ENCODE peak calls at places on chromosome 19, in nine cellular contexts. Q, D, Z, N, P, S, K, T and R are unnamed samples.

GRCh38 chr19:56273563-56274117 is 1.1 kb downstream of the EDDM13 start:
- DNase-seq in Q (no peak), D (peak), Z (no peak), N (no peak), P (no peak), S (no peak), K (no peak), T (no peak), R (no peak)

GRCh38 chr19:11142528-11143171 is 12.9 kb downstream of the SPC24 start:
- DNase-seq in Q (peak), D (peak), Z (no peak), N (no peak), P (no peak), S (no peak), K (no peak), T (no peak), R (peak)

GRCh38 chr19:33400856-33401682 is 27.6 kb downstream of the CEBPG start:
- DNase-seq in Q (no peak), D (no peak), Z (no peak), N (no peak), P (no peak), S (no peak), K (no peak), T (no peak), R (no peak)

GRCh38 chr19:40371802-40372122 is 18.2 kb downstream of the HIPK4 start:
- DNase-seq in Q (no peak), D (no peak), Z (no peak), N (no peak), P (no peak), S (no peak), K (no peak), T (no peak), R (no peak)

GRCh38 chr19:45451850-45452387 is 15.9 kb upstream of the FOSB start:
- DNase-seq in Q (no peak), D (no peak), Z (no peak), N (no peak), P (no peak), S (no peak), K (no peak), T (no peak), R (no peak)

GRCh38 chr19:55080121-55080914 is 4.6 kb downstream of the EPS8L1 start:
- DNase-seq in Q (no peak), D (peak), Z (peak), N (peak), P (no peak), S (no peak), K (peak), T (peak), R (peak)

GRCh38 chr19:57231686-57232085 is 863 bp downstream of the AURKC start:
- DNase-seq in Q (no peak), D (no peak), Z (no peak), N (no peak), P (no peak), S (no peak), K (no peak), T (no peak), R (no peak)

GRCh38 chr19:8501968-8502367 is 472 bp downstream of the PRAM1 start:
- DNase-seq in Q (no peak), D (no peak), Z (no peak), N (no peak), P (no peak), S (no peak), K (no peak), T (peak), R (no peak)

GRCh38 chr19:28126499-28126898 is 1086.5 kb downstream of the UQCRFS1 start:
- DNase-seq in Q (no peak), D (no peak), Z (no peak), N (no peak), P (no peak), S (no peak), K (no peak), T (no peak), R (no peak)

GRCh38 chr19:6856749-6857372 is 30.5 kb upstream of the ADGRE1 start:
- DNase-seq in Q (peak), D (no peak), Z (no peak), N (no peak), P (no peak), S (no peak), K (no peak), T (no peak), R (no peak)

GRCh38 chr19:50323782-50324133 is 5.4 kb downstream of the KCNC3 start:
- DNase-seq in Q (no peak), D (no peak), Z (no peak), N (no peak), P (no peak), S (no peak), K (no peak), T (no peak), R (no peak)

GRCh38 chr19:17148130-17148529 is 67.0 kb upstream of the USE1 start:
- DNase-seq in Q (no peak), D (no peak), Z (no peak), N (no peak), P (no peak), S (no peak), K (no peak), T (no peak), R (no peak)

GRCh38 chr19:19543101-19543500 is 5.0 kb downstream of the CILP2 start:
- DNase-seq in Q (no peak), D (no peak), Z (no peak), N (no peak), P (no peak), S (no peak), K (no peak), T (no peak), R (no peak)

GRCh38 chr19:30272554-30272953 is 99.6 kb upstream of the ZNF536 start:
- DNase-seq in Q (no peak), D (no peak), Z (no peak), N (no peak), P (no peak), S (no peak), K (no peak), T (no peak), R (no peak)

GRCh38 chr19:35781650-35782049 is 6.3 kb downstream of the ARHGAP33 start:
- DNase-seq in Q (no peak), D (no peak), Z (no peak), N (no peak), P (no peak), S (no peak), K (no peak), T (no peak), R (no peak)

GRCh38 chr19:6086081-6086858 is 24.0 kb downstream of the RFX2 start:
- DNase-seq in Q (no peak), D (peak), Z (no peak), N (no peak), P (no peak), S (no peak), K (no peak), T (no peak), R (no peak)

GRCh38 chr19:49442793-49443365 is 1.6 kb upstream of the SLC17A7 start:
- DNase-seq in Q (no peak), D (peak), Z (peak), N (peak), P (peak), S (peak), K (no peak), T (peak), R (peak)

GRCh38 chr19:15673176-15673654 is 328 bp downstream of the CYP4F12 start:
- DNase-seq in Q (no peak), D (no peak), Z (no peak), N (no peak), P (no peak), S (no peak), K (no peak), T (no peak), R (no peak)

GRCh38 chr19:8396563-8397203 is 6.5 kb downstream of the RAB11B start:
- DNase-seq in Q (peak), D (peak), Z (peak), N (peak), P (no peak), S (peak), K (peak), T (peak), R (peak)

GRCh38 chr19:4814625-4815425 is 16.7 kb downstream of the TICAM1 start:
- DNase-seq in Q (no peak), D (peak), Z (no peak), N (no peak), P (no peak), S (no peak), K (no peak), T (no peak), R (no peak)

GRCh38 chr19:21474671-21475181 is 30.7 kb upstream of the ZNF429 start:
- DNase-seq in Q (peak), D (peak), Z (no peak), N (no peak), P (peak), S (no peak), K (peak), T (no peak), R (peak)

GRCh38 chr19:50203281-50204080 is at the start of gene MYH14:
- DNase-seq in Q (peak), D (peak), Z (peak), N (no peak), P (peak), S (no peak), K (peak), T (no peak), R (peak)

GRCh38 chr19:3603121-3603841 is 3.4 kb downstream of the TBXA2R start:
- DNase-seq in Q (no peak), D (no peak), Z (no peak), N (no peak), P (no peak), S (no peak), K (no peak), T (no peak), R (peak)

GRCh38 chr19:49210108-49210900 is 52.7 kb downstream of the TRPM4 start:
- DNase-seq in Q (no peak), D (peak), Z (no peak), N (no peak), P (peak), S (no peak), K (peak), T (peak), R (peak)

GRCh38 chr19:51093510-51094345 is 11.0 kb upstream of the KLK14 start:
- DNase-seq in Q (no peak), D (no peak), Z (no peak), N (no peak), P (no peak), S (no peak), K (no peak), T (no peak), R (no peak)

GRCh38 chr19:10761443-10762242 is 43.8 kb downstream of the DNM2 start:
- DNase-seq in Q (no peak), D (no peak), Z (no peak), N (no peak), P (no peak), S (no peak), K (no peak), T (no peak), R (no peak)

GRCh38 chr19:33040994-33041827 is 23.5 kb downstream of the RHPN2 start:
- DNase-seq in Q (no peak), D (peak), Z (peak), N (no peak), P (no peak), S (no peak), K (no peak), T (no peak), R (no peak)

GRCh38 chr19:4208385-4209094 is 20.8 kb upstream of the EBI3 start:
- DNase-seq in Q (no peak), D (peak), Z (peak), N (peak), P (no peak), S (no peak), K (no peak), T (peak), R (no peak)

GRCh38 chr19:35455616-35456201 is 7.7 kb downstream of the FFAR2 start:
- DNase-seq in Q (no peak), D (no peak), Z (no peak), N (no peak), P (no peak), S (no peak), K (no peak), T (no peak), R (no peak)

GRCh38 chr19:6062961-6063575 is 47.2 kb downstream of the RFX2 start:
- DNase-seq in Q (no peak), D (no peak), Z (no peak), N (no peak), P (no peak), S (no peak), K (no peak), T (no peak), R (no peak)

GRCh38 chr19:15091918-15092753 is 10.1 kb downstream of the OR1I1 start:
- DNase-seq in Q (no peak), D (peak), Z (peak), N (peak), P (no peak), S (peak), K (peak), T (peak), R (peak)